ENCODE peak calls at places on chromosomes 7 and 10, in four cellular contexts. T, K, B and L are unnamed samples.
A peak's percentile ranks its signal among the peaks of the same experiment; 100 is the strongest.

GRCh38 chr10:117168135-117168674 is 29.1 kb upstream of the KCNK18 start:
- DNase-seq in T (peak; percentile 20), B (peak; percentile 43), K (peak; percentile 89), L (peak; percentile 91)

GRCh38 chr10:11448545-11449244 is 162.8 kb downstream of the USP6NL start:
- DNase-seq in T (no peak), B (no peak), K (peak; percentile 60), L (peak; percentile 68)

GRCh38 chr10:102121739-102122372 is 1.7 kb upstream of the LDB1 start:
- DNase-seq in K (no peak), T (peak; percentile 49), B (no peak), L (no peak)

GRCh38 chr10:28906934-28907333 is 229.6 kb downstream of the BAMBI start:
- DNase-seq in B (peak; percentile 47), K (no peak), T (no peak), L (no peak)

GRCh38 chr10:93577565-93577964 is 11.1 kb downstream of the FFAR4 start:
- DNase-seq in T (no peak), K (no peak), B (no peak), L (no peak)

GRCh38 chr10:56881218-56881617 is 520.2 kb upstream of the ZWINT start:
- DNase-seq in T (no peak), B (no peak), K (no peak), L (no peak)

GRCh38 chr10:3468919-3469638 is 296.5 kb upstream of the PITRM1 start:
- DNase-seq in B (peak; percentile 89), T (peak; percentile 96), K (peak; percentile 45), L (peak; percentile 43)

GRCh38 chr10:104045151-104046089 is 40.3 kb downstream of the COL17A1 start:
- DNase-seq in K (peak; percentile 48), B (peak; percentile 64), T (peak; percentile 73), L (peak; percentile 51)

GRCh38 chr7:152588350-152588749 is 87.6 kb downstream of the XRCC2 start:
- DNase-seq in T (peak; percentile 65), B (peak; percentile 59), K (no peak), L (no peak)

GRCh38 chr10:85445702-85446101 is 920.9 kb downstream of the GRID1 start:
- DNase-seq in K (no peak), B (no peak), T (no peak), L (no peak)

GRCh38 chr10:130242483-130242882 is 106.3 kb downstream of the GLRX3 start:
- DNase-seq in B (no peak), K (no peak), T (no peak), L (no peak)

GRCh38 chr10:4214912-4215311 is 429.9 kb upstream of the KLF6 start:
- DNase-seq in B (no peak), T (peak; percentile 54), K (no peak), L (no peak)

GRCh38 chr7:116783666-116784318 is 78.6 kb upstream of the CAPZA2 start:
- DNase-seq in B (no peak), T (no peak), K (no peak), L (no peak)

GRCh38 chr7:41003031-41003925 is 699.6 kb downstream of the INHBA start:
- DNase-seq in K (peak; percentile 15), T (peak; percentile 11), B (peak; percentile 64), L (peak; percentile 13)

GRCh38 chr7:2633538-2634264 is 1.9 kb downstream of the TTYH3 start:
- DNase-seq in T (peak; percentile 93), K (no peak), B (peak; percentile 83), L (no peak)

GRCh38 chr7:11748884-11749283 is 83.1 kb downstream of the THSD7A start:
- DNase-seq in B (no peak), T (no peak), K (no peak), L (no peak)

GRCh38 chr10:121527690-121528089 is 70.6 kb downstream of the FGFR2 start:
- DNase-seq in K (no peak), T (peak; percentile 9), B (no peak), L (no peak)

DNA sequence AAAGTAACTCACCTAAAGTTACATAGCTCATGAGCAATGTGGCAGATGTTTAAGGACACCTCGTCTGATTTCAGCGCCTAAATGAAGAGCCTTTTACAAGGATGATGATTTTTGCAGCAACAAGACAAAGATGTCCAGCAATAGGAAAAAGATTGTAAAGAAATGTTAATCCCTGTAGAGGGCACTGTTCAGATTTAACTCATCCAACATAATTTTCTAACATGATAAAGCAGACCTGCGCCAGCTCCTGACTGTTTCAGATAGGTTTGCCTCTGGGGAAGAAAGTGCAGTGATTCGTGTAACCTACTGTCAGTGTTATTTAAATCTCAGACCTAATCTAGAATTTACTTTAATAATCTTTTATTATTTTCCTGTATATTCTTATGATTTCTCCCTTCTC is 595.2 kb downstream of the AUTS2 start:
- DNase-seq in K (no peak), T (peak; percentile 31), B (no peak), L (peak; percentile 24)
- TF ChIP-seq CTCF in K (no peak), T (peak; percentile 42), B (no peak), L (peak; percentile 39)

DNA sequence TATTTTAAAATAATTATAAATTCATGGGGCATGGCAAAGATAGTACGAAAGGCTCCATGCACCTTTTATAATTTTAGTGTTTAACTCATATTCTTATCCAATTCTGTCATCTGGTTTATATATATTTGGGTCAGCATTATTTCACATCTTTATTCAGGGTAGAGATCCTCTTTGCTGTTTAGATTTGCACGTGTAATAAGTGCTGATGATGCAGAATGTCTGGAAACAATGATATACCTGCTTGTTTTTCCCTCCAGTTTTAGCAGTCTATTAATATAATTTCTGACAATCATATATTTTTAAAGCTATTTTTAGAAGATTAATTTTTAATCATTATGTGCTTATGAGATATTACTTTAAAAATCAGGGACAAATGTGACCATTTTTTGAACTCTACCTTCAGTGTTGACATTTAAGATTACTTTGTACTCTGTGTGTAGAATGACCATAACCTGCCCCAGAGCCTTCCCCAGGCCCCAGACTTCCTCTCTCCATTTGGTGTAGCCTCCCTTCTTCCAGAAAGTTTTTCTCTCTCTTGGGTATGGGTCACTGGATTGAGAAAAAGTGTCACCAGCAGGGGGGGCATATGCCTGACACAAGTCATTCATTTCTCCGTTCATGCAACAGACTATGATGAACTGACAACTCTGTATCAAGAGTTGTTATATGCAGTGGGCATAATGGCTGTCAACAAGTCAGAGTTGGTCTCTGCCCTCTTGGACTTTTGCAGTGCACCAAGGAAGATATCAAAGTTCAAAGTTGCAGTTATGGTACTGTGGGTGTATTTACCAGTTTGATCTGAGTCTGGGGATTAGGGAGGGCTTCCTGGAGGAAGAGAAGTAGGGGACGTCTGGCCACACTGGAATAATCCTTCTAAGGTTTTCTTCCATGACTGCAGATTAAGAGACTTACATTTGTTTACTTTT is 192.6 kb upstream of the CCDC6 start:
- DNase-seq in K (no peak), B (peak; percentile 23), T (no peak), L (peak; percentile 16)
- TF ChIP-seq CTCF in K (peak; percentile 7), B (peak; percentile 17), T (peak; percentile 34), L (peak; percentile 48)

DNA sequence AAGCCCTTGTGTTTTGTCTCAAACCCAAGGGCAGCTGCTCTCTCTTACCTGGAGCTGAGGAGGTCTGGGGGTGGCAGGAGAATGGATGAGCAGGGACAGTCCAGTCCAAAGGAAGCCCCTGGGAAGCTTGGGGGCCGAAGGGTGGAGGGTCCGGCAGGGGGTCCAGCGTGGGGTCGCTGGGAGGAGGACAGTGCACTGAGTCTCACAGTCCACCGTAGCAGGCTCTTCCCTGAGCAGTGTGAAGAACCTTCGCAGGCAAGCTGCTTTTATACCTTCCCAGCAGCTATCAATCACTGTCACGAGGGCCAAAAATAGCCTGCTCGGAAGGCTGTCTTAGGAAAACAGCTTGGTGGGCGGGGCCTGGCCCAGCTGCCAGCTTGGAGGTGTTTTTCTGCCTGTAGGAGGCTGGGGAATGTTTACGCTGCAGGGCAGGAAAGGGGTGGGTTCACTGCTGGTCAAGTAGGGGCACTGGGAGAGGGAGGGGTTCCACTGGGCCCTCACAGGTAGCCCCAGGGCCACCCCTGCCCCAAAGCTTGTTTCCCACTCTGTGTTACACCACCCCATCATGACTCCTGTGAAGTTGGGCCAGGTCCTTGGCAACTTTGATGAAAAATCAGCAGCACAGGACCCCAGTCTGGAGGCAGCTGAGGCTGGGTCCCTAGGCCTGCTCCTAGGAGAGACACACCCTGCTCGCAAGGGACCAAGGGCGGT is at the start of gene DEPP1:
- DNase-seq in K (peak; percentile 68), B (peak; percentile 97), T (peak; percentile 92), L (no peak)
- TF ChIP-seq CTCF in K (no peak), B (no peak), T (peak; percentile 27), L (no peak)

GRCh38 chr10:100735345-100736143 is 9.8 kb upstream of the PAX2 start:
- DNase-seq in B (no peak), T (no peak), K (no peak), L (peak; percentile 28)
- TF ChIP-seq CTCF in B (no peak), T (no peak), K (no peak), L (no peak)

GRCh38 chr7:98232799-98233198 is 19.2 kb downstream of the TECPR1 start:
- DNase-seq in K (no peak), T (no peak), B (no peak), L (no peak)

GRCh38 chr7:98235901-98236300 is 16.1 kb downstream of the TECPR1 start:
- DNase-seq in K (no peak), B (no peak), T (no peak), L (no peak)

GRCh38 chr7:98236366-98237185 is 15.5 kb downstream of the TECPR1 start:
- DNase-seq in B (no peak), K (no peak), T (no peak), L (no peak)

GRCh38 chr7:98233241-98234070 is 18.6 kb downstream of the TECPR1 start:
- DNase-seq in B (no peak), T (no peak), K (no peak), L (no peak)

GRCh38 chr7:98234429-98235147 is 17.4 kb downstream of the TECPR1 start:
- DNase-seq in T (peak; percentile 25), K (no peak), B (no peak), L (no peak)
- TF ChIP-seq CTCF in T (peak; percentile 24), K (no peak), B (no peak), L (no peak)